ENCODE peak calls at places on chromosomes 2 and 18, in six cellular contexts. V is PC-9, J is A549, I is PC-3, A is body of pancreas, U is cardiac muscle cell. N is an unnamed sample.

GRCh38 chr18:25786778-25787177 is 303.6 kb downstream of the SS18 start:
- DNase-seq in U (peak; percentile 59), V (no peak), J (no peak), A (no peak), I (peak; percentile 40), N (no peak)

GRCh38 chr18:8247700-8248099 is 361.5 kb upstream of the RAB12 start:
- DNase-seq in A (no peak), V (no peak), I (no peak), U (no peak), J (no peak), N (no peak)

GRCh38 chr2:119818792-119819191 is 59.1 kb downstream of the PTPN4 start:
- DNase-seq in A (no peak), U (no peak), J (no peak), I (no peak), V (no peak), N (no peak)

GRCh38 chr2:1628893-1629292 is 115.4 kb downstream of the PXDN start:
- DNase-seq in V (peak; percentile 59), U (peak; percentile 91), A (peak; percentile 20), J (no peak), I (peak; percentile 71), N (no peak)

GRCh38 chr2:207474871-207475485 is 54.8 kb upstream of the CREB1 start:
- DNase-seq in I (peak; percentile 80), J (peak; percentile 60), U (peak; percentile 75), A (peak; percentile 46), V (no peak), N (no peak)

GRCh38 chr2:133817680-133818566 is 249.7 kb upstream of the NCKAP5 start:
- DNase-seq in I (peak; percentile 97), A (peak; percentile 9), J (peak; percentile 88), V (peak; percentile 56), U (peak; percentile 92), N (peak; percentile 55)

GRCh38 chr18:27005589-27005988 is 140.1 kb upstream of the AQP4 start:
- DNase-seq in V (no peak), U (peak; percentile 9), J (peak; percentile 39), I (peak; percentile 44), A (no peak), N (no peak)

GRCh38 chr2:152409691-152410597 is 75.0 kb downstream of the FMNL2 start:
- DNase-seq in U (peak; percentile 47), I (peak; percentile 18), J (no peak), A (peak; percentile 70), V (no peak), N (no peak)

GRCh38 chr2:205739618-205740017 is 57.3 kb downstream of the NRP2 start:
- DNase-seq in A (no peak), I (no peak), V (no peak), J (no peak), U (no peak), N (no peak)

GRCh38 chr2:28155627-28156026 is 237.0 kb upstream of the FOSL2 start:
- DNase-seq in V (no peak), A (no peak), J (peak; percentile 70), I (peak; percentile 28), U (no peak), N (peak; percentile 63)

GRCh38 chr2:39881494-39881893 is 102.4 kb upstream of the THUMPD2 start:
- DNase-seq in U (no peak), I (peak; percentile 86), J (peak; percentile 29), A (no peak), V (peak; percentile 64), N (no peak)

GRCh38 chr2:175690113-175690716 is 311.9 kb downstream of the LNPK start:
- DNase-seq in I (peak; percentile 86), U (peak; percentile 78), J (peak; percentile 67), A (peak; percentile 63), V (peak; percentile 64), N (peak; percentile 66)

DNA sequence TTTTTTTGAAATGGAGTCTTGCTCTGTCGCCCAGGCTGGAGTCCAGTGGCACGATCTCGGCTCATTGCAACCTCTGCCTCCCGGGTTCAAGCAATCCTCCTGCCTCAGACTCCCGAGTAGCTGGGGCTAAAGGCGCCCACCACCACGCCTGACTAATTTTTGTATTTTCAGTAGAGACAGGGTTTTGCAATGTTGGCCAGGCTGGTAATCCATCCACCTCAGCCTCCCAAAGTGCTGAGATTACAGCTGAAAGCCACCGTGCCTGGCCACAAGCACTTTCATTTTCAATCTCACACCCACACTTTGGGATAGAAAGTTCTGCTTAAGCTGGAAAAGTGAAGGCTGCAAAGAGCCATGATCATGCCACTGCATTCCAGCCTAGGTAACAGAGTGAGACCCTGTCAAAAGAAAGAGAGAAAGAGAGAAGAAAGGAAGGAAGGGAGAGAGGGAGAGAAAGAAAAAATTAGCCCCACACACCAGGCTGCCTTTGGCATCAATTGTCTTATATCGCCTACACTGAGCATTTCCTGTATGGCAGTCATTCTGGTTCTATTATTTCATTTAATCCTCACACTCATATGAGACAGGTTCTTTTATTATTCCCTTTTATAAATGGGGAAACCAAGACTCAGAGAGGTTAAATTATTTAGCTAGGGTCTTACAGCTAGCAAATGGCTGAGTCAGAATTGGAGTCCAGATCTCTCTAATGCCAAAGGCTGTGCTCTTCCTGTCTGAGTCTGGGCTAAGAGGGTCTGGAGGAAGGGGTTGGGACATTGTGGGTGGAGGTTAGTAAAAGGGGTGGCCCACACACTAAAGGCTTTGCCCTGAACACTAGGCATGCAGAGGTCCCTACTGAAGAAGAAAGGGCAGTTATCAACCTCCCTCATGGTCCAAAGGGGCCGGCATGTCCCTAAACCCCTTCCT is 37.9 kb upstream of the PKDCC start:
- DNase-seq in I (no peak), A (no peak), U (peak; percentile 61), J (no peak), V (no peak), N (no peak)
- TF ChIP-seq CTCF in I (no peak), A (no peak), U (no peak), J (no peak), V (no peak), N (no peak)

DNA sequence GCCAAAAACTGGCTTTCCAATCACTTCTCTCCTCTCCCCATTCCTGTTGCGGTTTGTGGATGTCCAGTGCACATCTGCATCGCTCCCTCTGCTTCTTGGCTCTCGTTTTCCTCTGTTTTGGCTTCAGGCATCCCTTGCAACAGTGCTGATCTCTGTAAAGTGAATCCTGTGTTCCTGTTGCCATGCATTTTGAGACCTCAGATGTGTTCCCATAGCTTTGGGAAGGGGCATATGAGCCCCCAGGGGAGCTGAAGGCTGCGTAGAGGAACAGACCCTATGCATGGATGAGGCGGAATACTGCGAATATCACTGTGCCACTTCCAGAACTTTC is 168.4 kb upstream of the HAAO start:
- DNase-seq in I (no peak), J (no peak), V (no peak), A (no peak), U (peak; percentile 49), N (no peak)
- H3K4me1 ChIP-seq in I (peaks cover 12% of the 10 kb centered on the region), J (no peaks in the 10 kb centered on the region), V (peaks cover 75% of the 10 kb centered on the region), A (peaks cover 20% of the 10 kb centered on the region), U (no peaks in the 10 kb centered on the region), N (peaks cover 36% of the 10 kb centered on the region)

DNA sequence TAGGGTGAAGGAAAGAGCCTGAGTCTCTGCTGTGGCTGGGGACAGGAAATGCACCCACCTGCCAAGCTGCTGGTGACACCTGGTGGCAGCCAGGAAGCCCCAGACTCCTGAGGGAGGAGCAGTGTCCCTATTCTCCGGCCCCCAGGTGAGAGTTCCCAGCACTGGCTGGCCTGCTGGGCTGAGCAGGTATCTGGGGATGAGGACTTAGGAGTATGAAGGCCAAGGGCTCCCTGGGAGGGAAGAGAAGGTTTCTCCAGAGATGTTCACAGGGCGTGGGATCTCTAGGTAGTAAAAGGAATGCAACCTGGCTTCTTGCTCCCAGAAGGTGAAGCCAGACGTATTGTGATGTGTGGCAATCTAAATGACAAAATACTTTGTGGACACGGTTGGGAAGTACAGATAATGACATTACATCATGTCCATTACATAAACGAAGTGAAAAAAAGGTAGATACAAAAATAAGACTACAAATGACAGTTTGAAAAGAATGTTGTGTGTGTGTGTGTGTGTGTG is 75.8 kb upstream of the SLC1A4 start:
- DNase-seq in J (peak; percentile 35), I (peak; percentile 48), V (peak; percentile 67), A (peak; percentile 26), U (no peak), N (peak; percentile 82)
- TF ChIP-seq CTCF in J (peak; percentile 28), I (peak; percentile 67), V (peak; percentile 60), A (no peak), U (no peak), N (peak; percentile 75)

DNA sequence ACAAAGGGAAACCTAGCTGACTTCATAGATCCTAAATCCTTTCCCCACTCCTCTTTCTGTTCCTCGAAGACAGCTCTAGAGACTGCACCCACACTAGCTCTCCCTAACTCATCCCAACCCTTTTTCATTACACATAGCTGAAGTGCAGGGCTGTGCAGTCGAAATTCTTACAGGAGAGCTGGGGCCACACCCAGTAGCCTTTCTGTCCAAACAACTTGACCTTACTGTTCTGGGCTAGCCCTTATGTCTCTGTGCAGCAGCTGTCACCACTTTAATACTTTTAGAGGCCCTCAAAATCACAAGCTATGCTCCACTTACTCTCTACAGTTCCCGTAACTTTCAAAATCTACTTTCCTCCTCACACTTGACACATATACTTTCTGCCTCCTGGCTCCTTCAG is 666.1 kb upstream of the PKDCC start:
- DNase-seq in I (no peak), V (no peak), A (no peak), J (no peak), U (no peak), N (no peak)
- H3K4me1 ChIP-seq in I (no peaks in the 10 kb centered on the region), V (no peaks in the 10 kb centered on the region), A (no peaks in the 10 kb centered on the region), J (no peaks in the 10 kb centered on the region), U (peaks cover 10% of the 10 kb centered on the region), N (no peaks in the 10 kb centered on the region)

GRCh38 chr2:216109962-216110614 is 940 bp downstream of the XRCC5 start:
- DNase-seq in A (no peak), U (peak; percentile 58), V (peak; percentile 48), I (peak; percentile 44), J (peak; percentile 36), N (no peak)

GRCh38 chr2:216108967-216109921 is at the start of gene XRCC5:
- DNase-seq in I (peak; percentile 98), U (peak; percentile 98), J (peak; percentile 98), V (peak; percentile 92), A (peak; percentile 97), N (peak; percentile 97)

GRCh38 chr2:216110620-216111019 is 1.5 kb downstream of the XRCC5 start:
- DNase-seq in U (no peak), J (no peak), V (no peak), I (no peak), A (no peak), N (no peak)

GRCh38 chr2:216112926-216113325 is 3.8 kb downstream of the XRCC5 start:
- DNase-seq in J (no peak), I (no peak), U (no peak), V (no peak), A (no peak), N (peak; percentile 8)

DNA sequence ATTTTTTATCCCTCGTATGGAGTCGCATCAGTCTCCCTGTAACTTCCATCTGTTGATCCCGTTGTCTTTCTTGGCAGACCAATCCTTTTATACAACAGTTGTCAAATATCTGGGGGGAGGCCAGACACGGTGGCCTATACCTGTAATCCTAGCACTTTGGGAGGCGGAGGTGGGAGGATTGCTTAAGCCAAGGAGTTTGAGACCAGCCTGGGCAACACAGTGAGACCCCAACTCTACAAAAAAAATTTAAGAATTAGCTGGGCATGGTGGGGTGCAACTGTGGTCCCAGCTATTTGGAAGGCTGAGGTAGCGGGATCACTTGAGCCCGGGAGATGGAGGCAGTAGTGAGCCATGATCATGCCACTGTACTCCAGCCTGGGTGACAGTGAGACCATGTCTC is 2.0 kb downstream of the XRCC5 start:
- DNase-seq in J (no peak), I (no peak), A (no peak), U (no peak), V (no peak), N (no peak)
- TF ChIP-seq CTCF in J (no peak), I (no peak), A (no peak), U (no peak), V (no peak), N (no peak)

GRCh38 chr2:42001696-42002331 is 46.0 kb upstream of the PKDCC start:
- DNase-seq in U (no peak), I (no peak), J (no peak), V (no peak), A (no peak), N (no peak)
- H3K4me1 ChIP-seq in U (peaks cover 21% of the 10 kb centered on the region), I (no peaks in the 10 kb centered on the region), J (no peaks in the 10 kb centered on the region), V (no peaks in the 10 kb centered on the region), A (no peaks in the 10 kb centered on the region), N (no peaks in the 10 kb centered on the region)